ENCODE peak calls at places on chromosomes 13 and 19, in eight cellular contexts. One of them, this sample, is unnamed.

GRCh38 chr13:75788494-75788991 is 152.4 kb downstream of the LMO7 start:
- DNase-seq in bronchial epithelial cell: no peak
- DNase-seq in aorta: no peak
- DNase-seq in NCI-H1048: no peak
- DNase-seq in activated T-helper 1 cell treated with Interleukin-2 at 50 U/mL for 16 hours: no peak
- DNase-seq in neural crest cell: no peak
- DNase-seq in HuH-7: no peak
- DNase-seq in NCI-H748 treated with DMSO at 0.1 percent for 48 hours: no peak
- DNase-seq in this sample: no peak

GRCh38 chr19:6947745-6948144 is 60.4 kb downstream of the ADGRE1 start:
- DNase-seq in aorta: no peak
- DNase-seq in activated T-helper 1 cell treated with Interleukin-2 at 50 U/mL for 16 hours: no peak
- DNase-seq in bronchial epithelial cell: peak
- DNase-seq in HuH-7: no peak
- DNase-seq in NCI-H748 treated with DMSO at 0.1 percent for 48 hours: no peak
- DNase-seq in NCI-H1048: no peak
- DNase-seq in neural crest cell: no peak
- DNase-seq in this sample: peak

GRCh38 chr13:74280795-74281490 is 146.7 kb upstream of the KLF12 start:
- DNase-seq in activated T-helper 1 cell treated with Interleukin-2 at 50 U/mL for 16 hours: no peak
- DNase-seq in NCI-H1048: no peak
- DNase-seq in bronchial epithelial cell: no peak
- DNase-seq in neural crest cell: no peak
- DNase-seq in HuH-7: no peak
- DNase-seq in aorta: no peak
- DNase-seq in NCI-H748 treated with DMSO at 0.1 percent for 48 hours: no peak
- DNase-seq in this sample: no peak

GRCh38 chr13:44277459-44277858 is 96.2 kb upstream of the SERP2 start:
- DNase-seq in bronchial epithelial cell: no peak
- DNase-seq in neural crest cell: no peak
- DNase-seq in HuH-7: no peak
- DNase-seq in NCI-H1048: no peak
- DNase-seq in aorta: no peak
- DNase-seq in activated T-helper 1 cell treated with Interleukin-2 at 50 U/mL for 16 hours: no peak
- DNase-seq in NCI-H748 treated with DMSO at 0.1 percent for 48 hours: no peak
- DNase-seq in this sample: no peak

GRCh38 chr13:108878732-108879131 is 249.3 kb downstream of the MYO16 start:
- DNase-seq in activated T-helper 1 cell treated with Interleukin-2 at 50 U/mL for 16 hours: no peak
- DNase-seq in neural crest cell: no peak
- DNase-seq in HuH-7: no peak
- DNase-seq in NCI-H1048: no peak
- DNase-seq in aorta: no peak
- DNase-seq in bronchial epithelial cell: no peak
- DNase-seq in NCI-H748 treated with DMSO at 0.1 percent for 48 hours: no peak
- DNase-seq in this sample: no peak

GRCh38 chr13:113029487-113030258 is 60.7 kb downstream of the MCF2L start:
- DNase-seq in NCI-H748 treated with DMSO at 0.1 percent for 48 hours: no peak
- DNase-seq in activated T-helper 1 cell treated with Interleukin-2 at 50 U/mL for 16 hours: peak
- DNase-seq in aorta: no peak
- DNase-seq in bronchial epithelial cell: no peak
- DNase-seq in NCI-H1048: no peak
- DNase-seq in neural crest cell: peak
- DNase-seq in HuH-7: peak
- DNase-seq in this sample: peak

GRCh38 chr13:46831588-46832194 is 34.7 kb upstream of the ESD start:
- DNase-seq in neural crest cell: peak
- DNase-seq in NCI-H748 treated with DMSO at 0.1 percent for 48 hours: peak
- DNase-seq in HuH-7: no peak
- DNase-seq in NCI-H1048: no peak
- DNase-seq in bronchial epithelial cell: peak
- DNase-seq in activated T-helper 1 cell treated with Interleukin-2 at 50 U/mL for 16 hours: no peak
- DNase-seq in aorta: no peak
- DNase-seq in this sample: peak

GRCh38 chr13:43785681-43786471 is 896 bp downstream of the ENOX1 start:
- DNase-seq in neural crest cell: peak
- DNase-seq in NCI-H748 treated with DMSO at 0.1 percent for 48 hours: peak
- DNase-seq in bronchial epithelial cell: peak
- DNase-seq in NCI-H1048: no peak
- DNase-seq in HuH-7: peak
- DNase-seq in aorta: peak
- DNase-seq in activated T-helper 1 cell treated with Interleukin-2 at 50 U/mL for 16 hours: no peak
- DNase-seq in this sample: peak

GRCh38 chr13:110034031-110034430 is 247.6 kb upstream of the IRS2 start:
- DNase-seq in bronchial epithelial cell: no peak
- DNase-seq in HuH-7: no peak
- DNase-seq in aorta: no peak
- DNase-seq in neural crest cell: no peak
- DNase-seq in activated T-helper 1 cell treated with Interleukin-2 at 50 U/mL for 16 hours: no peak
- DNase-seq in NCI-H748 treated with DMSO at 0.1 percent for 48 hours: no peak
- DNase-seq in NCI-H1048: no peak
- DNase-seq in this sample: no peak

GRCh38 chr19:7729211-7729610 is 2.7 kb downstream of the CLEC4G start:
- DNase-seq in HuH-7: no peak
- DNase-seq in activated T-helper 1 cell treated with Interleukin-2 at 50 U/mL for 16 hours: no peak
- DNase-seq in aorta: no peak
- DNase-seq in bronchial epithelial cell: no peak
- DNase-seq in neural crest cell: no peak
- DNase-seq in NCI-H1048: no peak
- DNase-seq in NCI-H748 treated with DMSO at 0.1 percent for 48 hours: no peak
- DNase-seq in this sample: no peak

GRCh38 chr19:48856921-48857320 is 11.5 kb downstream of the PLEKHA4 start:
- DNase-seq in HuH-7: no peak
- DNase-seq in bronchial epithelial cell: no peak
- DNase-seq in NCI-H748 treated with DMSO at 0.1 percent for 48 hours: no peak
- DNase-seq in NCI-H1048: no peak
- DNase-seq in neural crest cell: no peak
- DNase-seq in aorta: no peak
- DNase-seq in activated T-helper 1 cell treated with Interleukin-2 at 50 U/mL for 16 hours: no peak
- DNase-seq in this sample: no peak

GRCh38 chr19:14318873-14319272 is 62.4 kb upstream of the ADGRE5 start:
- DNase-seq in HuH-7: peak
- DNase-seq in NCI-H1048: no peak
- DNase-seq in activated T-helper 1 cell treated with Interleukin-2 at 50 U/mL for 16 hours: no peak
- DNase-seq in NCI-H748 treated with DMSO at 0.1 percent for 48 hours: no peak
- DNase-seq in aorta: no peak
- DNase-seq in neural crest cell: peak
- DNase-seq in bronchial epithelial cell: no peak
- DNase-seq in this sample: no peak

GRCh38 chr13:78700121-78700910 is 41.4 kb upstream of the OBI1 start:
- DNase-seq in activated T-helper 1 cell treated with Interleukin-2 at 50 U/mL for 16 hours: no peak
- DNase-seq in neural crest cell: no peak
- DNase-seq in NCI-H748 treated with DMSO at 0.1 percent for 48 hours: no peak
- DNase-seq in bronchial epithelial cell: peak
- DNase-seq in HuH-7: no peak
- DNase-seq in NCI-H1048: no peak
- DNase-seq in aorta: no peak
- DNase-seq in this sample: no peak

GRCh38 chr13:109809216-109809890 is 23.0 kb upstream of the IRS2 start:
- DNase-seq in HuH-7: no peak
- DNase-seq in NCI-H748 treated with DMSO at 0.1 percent for 48 hours: no peak
- DNase-seq in aorta: no peak
- DNase-seq in activated T-helper 1 cell treated with Interleukin-2 at 50 U/mL for 16 hours: no peak
- DNase-seq in NCI-H1048: no peak
- DNase-seq in neural crest cell: no peak
- DNase-seq in bronchial epithelial cell: no peak
- DNase-seq in this sample: no peak

GRCh38 chr13:88958821-88959220 is 1287.7 kb downstream of the SLITRK5 start:
- DNase-seq in HuH-7: no peak
- DNase-seq in activated T-helper 1 cell treated with Interleukin-2 at 50 U/mL for 16 hours: no peak
- DNase-seq in aorta: no peak
- DNase-seq in bronchial epithelial cell: no peak
- DNase-seq in neural crest cell: no peak
- DNase-seq in NCI-H748 treated with DMSO at 0.1 percent for 48 hours: no peak
- DNase-seq in NCI-H1048: no peak
- DNase-seq in this sample: no peak

GRCh38 chr13:93628136-93628535 is 401.5 kb downstream of the GPC6 start:
- DNase-seq in NCI-H1048: no peak
- DNase-seq in aorta: no peak
- DNase-seq in bronchial epithelial cell: no peak
- DNase-seq in activated T-helper 1 cell treated with Interleukin-2 at 50 U/mL for 16 hours: no peak
- DNase-seq in HuH-7: no peak
- DNase-seq in neural crest cell: no peak
- DNase-seq in NCI-H748 treated with DMSO at 0.1 percent for 48 hours: no peak
- DNase-seq in this sample: no peak

GRCh38 chr19:5093297-5093858 is 124.5 kb downstream of the KDM4B start:
- DNase-seq in bronchial epithelial cell: no peak
- DNase-seq in NCI-H1048: no peak
- DNase-seq in neural crest cell: no peak
- DNase-seq in HuH-7: no peak
- DNase-seq in aorta: no peak
- DNase-seq in activated T-helper 1 cell treated with Interleukin-2 at 50 U/mL for 16 hours: no peak
- DNase-seq in NCI-H748 treated with DMSO at 0.1 percent for 48 hours: no peak
- DNase-seq in this sample: no peak

GRCh38 chr13:111387945-111388600 is 67.6 kb downstream of the TEX29 start:
- DNase-seq in bronchial epithelial cell: no peak
- DNase-seq in NCI-H1048: no peak
- DNase-seq in aorta: peak
- DNase-seq in activated T-helper 1 cell treated with Interleukin-2 at 50 U/mL for 16 hours: no peak
- DNase-seq in neural crest cell: no peak
- DNase-seq in HuH-7: no peak
- DNase-seq in NCI-H748 treated with DMSO at 0.1 percent for 48 hours: no peak
- DNase-seq in this sample: no peak

GRCh38 chr19:43797556-43797955 is 4.7 kb downstream of the LYPD5 start:
- DNase-seq in NCI-H1048: no peak
- DNase-seq in HuH-7: no peak
- DNase-seq in activated T-helper 1 cell treated with Interleukin-2 at 50 U/mL for 16 hours: no peak
- DNase-seq in NCI-H748 treated with DMSO at 0.1 percent for 48 hours: no peak
- DNase-seq in bronchial epithelial cell: no peak
- DNase-seq in aorta: no peak
- DNase-seq in neural crest cell: no peak
- DNase-seq in this sample: no peak

GRCh38 chr13:92390217-92390616 is 836.4 kb upstream of the GPC6 start:
- DNase-seq in NCI-H748 treated with DMSO at 0.1 percent for 48 hours: peak
- DNase-seq in activated T-helper 1 cell treated with Interleukin-2 at 50 U/mL for 16 hours: no peak
- DNase-seq in aorta: no peak
- DNase-seq in NCI-H1048: no peak
- DNase-seq in bronchial epithelial cell: no peak
- DNase-seq in HuH-7: peak
- DNase-seq in neural crest cell: no peak
- DNase-seq in this sample: no peak

GRCh38 chr13:24502567-24503375 is 9.8 kb downstream of the PARP4 start:
- DNase-seq in activated T-helper 1 cell treated with Interleukin-2 at 50 U/mL for 16 hours: no peak
- DNase-seq in NCI-H748 treated with DMSO at 0.1 percent for 48 hours: no peak
- DNase-seq in NCI-H1048: no peak
- DNase-seq in aorta: no peak
- DNase-seq in HuH-7: no peak
- DNase-seq in bronchial epithelial cell: peak
- DNase-seq in neural crest cell: no peak
- DNase-seq in this sample: no peak

GRCh38 chr19:55285225-55285890 is 1.6 kb downstream of the BRSK1 start:
- DNase-seq in neural crest cell: no peak
- DNase-seq in bronchial epithelial cell: no peak
- DNase-seq in NCI-H748 treated with DMSO at 0.1 percent for 48 hours: no peak
- DNase-seq in aorta: no peak
- DNase-seq in HuH-7: no peak
- DNase-seq in NCI-H1048: no peak
- DNase-seq in activated T-helper 1 cell treated with Interleukin-2 at 50 U/mL for 16 hours: no peak
- DNase-seq in this sample: no peak

GRCh38 chr19:49666120-49666444 is 349 bp downstream of the BCL2L12 start:
- DNase-seq in bronchial epithelial cell: no peak
- DNase-seq in HuH-7: no peak
- DNase-seq in NCI-H748 treated with DMSO at 0.1 percent for 48 hours: no peak
- DNase-seq in activated T-helper 1 cell treated with Interleukin-2 at 50 U/mL for 16 hours: no peak
- DNase-seq in aorta: no peak
- DNase-seq in NCI-H1048: no peak
- DNase-seq in neural crest cell: no peak
- DNase-seq in this sample: no peak

GRCh38 chr13:114074671-114075315 is 57.6 kb downstream of the RASA3 start:
- DNase-seq in NCI-H748 treated with DMSO at 0.1 percent for 48 hours: no peak
- DNase-seq in neural crest cell: no peak
- DNase-seq in bronchial epithelial cell: no peak
- DNase-seq in activated T-helper 1 cell treated with Interleukin-2 at 50 U/mL for 16 hours: no peak
- DNase-seq in aorta: no peak
- DNase-seq in NCI-H1048: no peak
- DNase-seq in HuH-7: no peak
- DNase-seq in this sample: no peak

GRCh38 chr13:20381401-20381800 is 144.3 kb downstream of the CRYL1 start:
- DNase-seq in bronchial epithelial cell: no peak
- DNase-seq in NCI-H748 treated with DMSO at 0.1 percent for 48 hours: no peak
- DNase-seq in NCI-H1048: no peak
- DNase-seq in aorta: no peak
- DNase-seq in activated T-helper 1 cell treated with Interleukin-2 at 50 U/mL for 16 hours: no peak
- DNase-seq in HuH-7: no peak
- DNase-seq in neural crest cell: no peak
- DNase-seq in this sample: no peak

GRCh38 chr19:15194938-15195337 is 5.9 kb downstream of the NOTCH3 start:
- DNase-seq in HuH-7: no peak
- DNase-seq in activated T-helper 1 cell treated with Interleukin-2 at 50 U/mL for 16 hours: no peak
- DNase-seq in NCI-H748 treated with DMSO at 0.1 percent for 48 hours: no peak
- DNase-seq in aorta: peak
- DNase-seq in neural crest cell: no peak
- DNase-seq in NCI-H1048: no peak
- DNase-seq in bronchial epithelial cell: peak
- DNase-seq in this sample: no peak

GRCh38 chr19:45125975-45126493 is 33.1 kb downstream of the PPP1R37 start:
- DNase-seq in bronchial epithelial cell: peak
- DNase-seq in aorta: no peak
- DNase-seq in neural crest cell: peak
- DNase-seq in activated T-helper 1 cell treated with Interleukin-2 at 50 U/mL for 16 hours: peak
- DNase-seq in NCI-H748 treated with DMSO at 0.1 percent for 48 hours: no peak
- DNase-seq in HuH-7: peak
- DNase-seq in NCI-H1048: no peak
- DNase-seq in this sample: peak

GRCh38 chr19:8192227-8192820 is 16.8 kb upstream of the CERS4 start:
- DNase-seq in NCI-H748 treated with DMSO at 0.1 percent for 48 hours: no peak
- DNase-seq in NCI-H1048: no peak
- DNase-seq in HuH-7: no peak
- DNase-seq in aorta: no peak
- DNase-seq in bronchial epithelial cell: no peak
- DNase-seq in neural crest cell: no peak
- DNase-seq in activated T-helper 1 cell treated with Interleukin-2 at 50 U/mL for 16 hours: no peak
- DNase-seq in this sample: no peak

GRCh38 chr19:56133858-56134654 is 7.0 kb upstream of the ZNF444 start:
- DNase-seq in neural crest cell: no peak
- DNase-seq in HuH-7: no peak
- DNase-seq in aorta: no peak
- DNase-seq in activated T-helper 1 cell treated with Interleukin-2 at 50 U/mL for 16 hours: no peak
- DNase-seq in NCI-H1048: no peak
- DNase-seq in bronchial epithelial cell: no peak
- DNase-seq in NCI-H748 treated with DMSO at 0.1 percent for 48 hours: no peak
- DNase-seq in this sample: no peak

GRCh38 chr19:46648961-46649960 is 11.7 kb downstream of the DACT3 start:
- DNase-seq in activated T-helper 1 cell treated with Interleukin-2 at 50 U/mL for 16 hours: no peak
- DNase-seq in NCI-H1048: no peak
- DNase-seq in HuH-7: no peak
- DNase-seq in aorta: no peak
- DNase-seq in NCI-H748 treated with DMSO at 0.1 percent for 48 hours: no peak
- DNase-seq in neural crest cell: no peak
- DNase-seq in bronchial epithelial cell: no peak
- DNase-seq in this sample: no peak

GRCh38 chr13:70162141-70162540 is 53.9 kb upstream of the KLHL1 start:
- DNase-seq in NCI-H748 treated with DMSO at 0.1 percent for 48 hours: no peak
- DNase-seq in bronchial epithelial cell: peak
- DNase-seq in activated T-helper 1 cell treated with Interleukin-2 at 50 U/mL for 16 hours: no peak
- DNase-seq in neural crest cell: no peak
- DNase-seq in HuH-7: no peak
- DNase-seq in aorta: no peak
- DNase-seq in NCI-H1048: no peak
- DNase-seq in this sample: no peak

GRCh38 chr13:54950546-54950945 is 1921.9 kb downstream of the OLFM4 start:
- DNase-seq in NCI-H1048: no peak
- DNase-seq in activated T-helper 1 cell treated with Interleukin-2 at 50 U/mL for 16 hours: no peak
- DNase-seq in NCI-H748 treated with DMSO at 0.1 percent for 48 hours: no peak
- DNase-seq in bronchial epithelial cell: no peak
- DNase-seq in aorta: no peak
- DNase-seq in HuH-7: no peak
- DNase-seq in neural crest cell: no peak
- DNase-seq in this sample: no peak

GRCh38 chr19:29529646-29530548 is 4.1 kb downstream of the VSTM2B start:
- DNase-seq in aorta: peak
- DNase-seq in NCI-H1048: no peak
- DNase-seq in HuH-7: no peak
- DNase-seq in neural crest cell: no peak
- DNase-seq in activated T-helper 1 cell treated with Interleukin-2 at 50 U/mL for 16 hours: no peak
- DNase-seq in NCI-H748 treated with DMSO at 0.1 percent for 48 hours: no peak
- DNase-seq in bronchial epithelial cell: no peak
- DNase-seq in this sample: no peak

This sample was measured in activated CD4-positive, alpha-beta memory T cell treated with anti-CD3 and anti-CD28 coated beads, Interleukin-2, amount 10 ng/mL, durations not matched to agents 7 days and 5 days.